ENCODE peak calls at places on chromosomes 6 and 20, in seven cellular contexts. N is astrocyte of the spinal cord; L is B cell; F is HL-60; Z is fibroblast of pulmonary artery; S is cardiac muscle cell; A is CD8-positive, alpha-beta T cell. O is an unnamed sample.

GRCh38 chr6:56246941-56247653 is at the start of gene COL21A1:
- DNase-seq in Z (no peak), A (no peak), S (peak; percentile 76), N (peak; percentile 39), L (no peak), F (no peak), O (no peak)

GRCh38 chr20:24984963-24985640 is 7.4 kb downstream of the APMAP start:
- DNase-seq in N (no peak), L (no peak), F (no peak), Z (no peak), S (no peak), A (no peak), O (no peak)

GRCh38 chr6:24506814-24507520 is 12.2 kb downstream of the ALDH5A1 start:
- DNase-seq in Z (no peak), S (no peak), L (no peak), F (no peak), N (no peak), A (no peak), O (no peak)

GRCh38 chr6:121897337-121897760 is 461.9 kb downstream of the GJA1 start:
- DNase-seq in Z (peak; percentile 30), S (no peak), L (no peak), N (peak; percentile 63), F (no peak), A (no peak), O (no peak)

GRCh38 chr6:153442096-153442495 is 311.0 kb upstream of the RGS17 start:
- DNase-seq in F (no peak), S (no peak), L (no peak), Z (no peak), N (no peak), A (no peak), O (no peak)

GRCh38 chr20:47675190-47676142 is 109.8 kb downstream of the SULF2 start:
- DNase-seq in N (no peak), A (no peak), S (no peak), Z (no peak), L (no peak), F (no peak), O (no peak)

GRCh38 chr20:48012401-48012974 is 227.2 kb upstream of the SULF2 start:
- DNase-seq in L (no peak), S (no peak), F (no peak), Z (peak; percentile 94), N (peak; percentile 37), A (no peak), O (no peak)

GRCh38 chr6:119060255-119060907 is 18.1 kb downstream of the FAM184A start:
- DNase-seq in A (no peak), F (no peak), Z (no peak), S (no peak), N (no peak), L (no peak), O (no peak)

DNA sequence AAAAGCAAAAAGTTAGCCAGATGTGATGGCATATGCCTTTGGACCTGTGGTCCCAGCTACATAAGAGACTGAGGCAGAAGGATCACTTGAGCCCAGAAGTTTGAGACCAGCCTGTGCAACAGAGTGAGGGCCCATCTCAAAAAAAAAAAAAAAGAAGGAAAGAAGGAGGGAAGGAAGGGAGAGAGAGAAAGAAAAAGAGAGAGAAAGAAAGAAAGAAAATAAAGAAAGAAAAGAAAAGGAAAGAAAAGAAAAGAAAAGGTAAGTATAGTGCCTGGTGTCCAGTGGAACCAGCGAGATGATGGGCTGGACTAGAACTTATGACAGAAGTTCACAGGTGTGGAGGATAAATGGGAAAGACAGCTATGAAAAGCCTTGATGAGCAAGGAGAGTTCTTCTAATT is 100.9 kb downstream of the QRSL1 start:
- DNase-seq in L (no peak), A (no peak), F (no peak), Z (no peak), N (no peak), S (no peak), O (no peak)
- TF ChIP-seq CTCF in L (no peak), A (no peak), F (no peak), Z (no peak), N (no peak), S (no peak), O (no peak)

GRCh38 chr20:44358776-44359175 is 3.3 kb downstream of the HNF4A start:
- DNase-seq in N (no peak), A (no peak), Z (no peak), L (no peak), F (no peak), S (no peak), O (no peak)

GRCh38 chr20:44362466-44362940 is 7.0 kb downstream of the HNF4A start:
- DNase-seq in F (no peak), S (no peak), A (no peak), L (no peak), Z (no peak), N (no peak), O (no peak)

GRCh38 chr20:44361021-44361420 is 5.5 kb downstream of the HNF4A start:
- DNase-seq in N (no peak), Z (no peak), S (no peak), L (no peak), A (no peak), F (no peak), O (no peak)

GRCh38 chr20:44357555-44358130 is 2.1 kb downstream of the HNF4A start:
- DNase-seq in L (no peak), S (no peak), F (no peak), Z (peak; percentile 37), N (no peak), A (no peak), O (no peak)

DNA sequence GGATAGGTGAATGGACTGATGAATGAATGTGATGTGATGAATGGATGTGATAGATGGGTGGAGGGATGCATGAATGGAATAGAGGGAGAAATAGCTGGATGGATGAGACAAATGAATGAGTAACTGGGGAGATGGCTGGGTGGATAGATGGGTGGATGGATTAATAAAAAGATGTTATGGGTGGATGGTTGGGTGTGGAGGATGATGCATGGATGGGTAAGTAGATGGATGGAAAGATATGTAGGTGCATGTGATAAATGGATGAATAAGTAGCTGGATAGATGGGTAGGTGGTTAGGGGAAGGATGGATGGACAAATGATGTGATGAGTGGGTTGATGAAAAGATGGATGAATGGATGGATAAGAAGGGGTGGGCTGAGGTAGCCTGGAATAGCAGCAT is 4.7 kb downstream of the HNF4A start:
- DNase-seq in N (no peak), L (no peak), Z (no peak), A (no peak), S (no peak), F (no peak), O (no peak)
- TF ChIP-seq CTCF in N (no peak), L (no peak), Z (no peak), A (no peak), S (no peak), F (no peak), O (no peak)

GRCh38 chr6:44232676-44233559 is 9.5 kb downstream of the SLC29A1 start:
- DNase-seq in S (no peak), A (no peak), F (no peak), L (peak; percentile 7), Z (no peak), N (no peak), O (no peak)
- TF ChIP-seq CTCF in S (no peak), A (no peak), F (no peak), L (no peak), Z (no peak), N (no peak), O (no peak)

DNA sequence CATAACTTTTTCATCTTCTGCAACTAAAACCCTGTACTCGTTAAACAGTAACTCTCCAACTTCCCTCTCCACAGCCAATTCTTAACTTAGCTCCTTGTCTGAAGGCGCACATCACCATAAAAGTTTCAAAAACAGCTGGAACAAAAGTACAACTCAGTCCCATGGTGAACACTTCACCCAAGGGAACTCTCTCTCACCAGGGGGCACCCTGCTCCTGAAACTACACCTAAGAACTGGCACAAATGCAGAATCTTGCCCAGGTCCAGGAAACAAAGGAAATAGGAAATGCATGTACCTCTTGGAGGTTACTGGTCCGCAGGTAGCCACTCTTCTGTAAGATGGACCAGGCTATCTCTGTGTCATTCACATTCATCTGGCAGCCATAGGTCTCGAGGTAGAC is 6.6 kb downstream of the CDK5RAP1 start:
- DNase-seq in Z (no peak), A (no peak), N (no peak), L (no peak), S (no peak), F (no peak), O (no peak)
- TF ChIP-seq CTCF in Z (peak; percentile 24), A (no peak), N (no peak), L (no peak), S (peak; percentile 15), F (no peak), O (no peak)

O was measured in CD14-positive monocyte.